ENCODE peak calls at places on chromosomes 7 and 10, in four cellular contexts. H is occipital lobe; O is KG1; X is activated CD8-positive, alpha-beta memory T cell treated with anti-CD3 and anti-CD28 coated beads for 1 hour. D is an unnamed sample.

GRCh38 chr7:86504229-86504628 is 139.5 kb upstream of the GRM3 start:
- DNase-seq in X (no peak), H (no peak), O (no peak), D (no peak)

GRCh38 chr7:13476881-13477444 is 512.5 kb downstream of the ETV1 start:
- DNase-seq in H (no peak), X (no peak), O (no peak), D (no peak)

GRCh38 chr7:47640215-47640739 is 58.4 kb upstream of the TNS3 start:
- DNase-seq in X (no peak), O (no peak), H (no peak), D (no peak)

GRCh38 chr7:92987543-92987942 is 130.2 kb downstream of the SAMD9 start:
- DNase-seq in X (no peak), H (no peak), O (no peak), D (no peak)

GRCh38 chr7:91276909-91277308 is 12.7 kb downstream of the FZD1 start:
- DNase-seq in X (no peak), H (no peak), O (no peak), D (no peak)

GRCh38 chr7:12458520-12459131 is 55.0 kb upstream of the VWDE start:
- DNase-seq in O (no peak), H (no peak), X (no peak), D (no peak)

GRCh38 chr10:4514445-4515108 is 311.4 kb upstream of the AKR1E2 start:
- DNase-seq in H (no peak), X (no peak), O (no peak), D (no peak)

GRCh38 chr10:72622271-72622670 is 3.6 kb downstream of the MICU1 start:
- DNase-seq in X (no peak), H (no peak), O (no peak), D (no peak)

GRCh38 chr7:17184805-17185689 is 113.4 kb upstream of the AHR start:
- DNase-seq in X (no peak), O (no peak), H (no peak), D (no peak)

GRCh38 chr7:97094531-97094930 is 23.0 kb upstream of the SDHAF3 start:
- DNase-seq in O (no peak), X (no peak), H (no peak), D (no peak)

GRCh38 chr7:51702673-51703072 is 386.1 kb upstream of the COBL start:
- DNase-seq in H (no peak), X (no peak), O (no peak), D (no peak)

GRCh38 chr10:118259288-118259906 is 82.7 kb downstream of the FAM204A start:
- DNase-seq in X (no peak), H (no peak), O (peak; percentile 4), D (peak; percentile 32)

GRCh38 chr10:97032624-97033023 is 153.1 kb downstream of the SLIT1 start:
- DNase-seq in H (no peak), O (no peak), X (no peak), D (peak; percentile 20)

GRCh38 chr7:137399827-137400823 is 56.6 kb upstream of the PTN start:
- DNase-seq in O (no peak), H (no peak), X (no peak), D (no peak)

GRCh38 chr10:69327463-69328345 is 49.4 kb downstream of the HK1 start:
- DNase-seq in H (peak; percentile 68), O (no peak), X (no peak), D (peak; percentile 69)

GRCh38 chr7:117612637-117613036 is 132.8 kb downstream of the CFTR start:
- DNase-seq in O (no peak), H (no peak), X (no peak), D (no peak)

GRCh38 chr10:63210611-63211196 is 77.6 kb downstream of the NRBF2 start:
- DNase-seq in O (no peak), X (no peak), H (no peak), D (no peak)

GRCh38 chr7:139452948-139453672 is 30.4 kb downstream of the KLRG2 start:
- DNase-seq in H (no peak), O (no peak), X (no peak), D (no peak)

GRCh38 chr7:85695041-85695990 is 508.5 kb upstream of the SEMA3D start:
- DNase-seq in X (no peak), O (no peak), H (no peak), D (no peak)

GRCh38 chr10:80196270-80196949 is 8.9 kb downstream of the ANXA11 start:
- DNase-seq in X (no peak), H (no peak), O (no peak), D (no peak)

GRCh38 chr10:107496594-107496993 is 332.1 kb upstream of the SORCS1 start:
- DNase-seq in X (no peak), O (no peak), H (no peak), D (no peak)

GRCh38 chr7:37208528-37208927 is 240.1 kb downstream of the ELMO1 start:
- DNase-seq in X (no peak), O (no peak), H (peak; percentile 23), D (peak; percentile 65)

GRCh38 chr7:17560516-17560915 is 262.1 kb downstream of the AHR start:
- DNase-seq in H (no peak), O (no peak), X (no peak), D (no peak)

GRCh38 chr10:15084502-15084922 is 4.1 kb downstream of the ACBD7 start:
- DNase-seq in O (no peak), X (no peak), H (peak; percentile 50), D (no peak)

GRCh38 chr7:108094933-108095710 is 35.0 kb downstream of the LAMB4 start:
- DNase-seq in O (no peak), X (no peak), H (no peak), D (no peak)

GRCh38 chr10:5504146-5505072 is 5.0 kb upstream of the CALML5 start:
- DNase-seq in X (no peak), O (no peak), H (no peak), D (no peak)